ENCODE peak calls at places on chromosomes 2 and 18, in six cellular contexts. O is heart left ventricle; X is RPMI8226; P is activated CD8-positive, alpha-beta memory T cell treated with anti-CD3 and anti-CD28 coated beads for 1 hour; H is D341Med; B is NCI-H774. W is an unnamed sample.

GRCh38 chr2:215571693-215572092 is 135.8 kb upstream of the FN1 start:
- DNase-seq in O (no peak), X (no peak), P (no peak), H (no peak), B (no peak), W (no peak)

GRCh38 chr2:237388036-237388435 is 25.9 kb downstream of the COL6A3 start:
- DNase-seq in O (no peak), X (no peak), P (no peak), H (no peak), B (no peak), W (no peak)

GRCh38 chr2:159710601-159711180 is 1.6 kb upstream of the MARCHF7 start:
- DNase-seq in O (no peak), X (no peak), P (no peak), H (no peak), B (no peak), W (no peak)

GRCh38 chr2:159226059-159226461 is 60.4 kb downstream of the WDSUB1 start:
- DNase-seq in O (no peak), X (peak), P (no peak), H (no peak), B (no peak), W (no peak)

GRCh38 chr2:26580151-26580550 is 61.0 kb downstream of the CIB4 start:
- DNase-seq in O (no peak), X (no peak), P (no peak), H (no peak), B (no peak), W (no peak)

GRCh38 chr2:182077451-182078142 is 91.9 kb downstream of the PPP1R1C start:
- DNase-seq in O (peak), X (peak), P (no peak), H (peak), B (peak), W (peak)

GRCh38 chr18:46324087-46324486 is 219.9 kb downstream of the HAUS1 start:
- DNase-seq in O (no peak), X (no peak), P (no peak), H (no peak), B (no peak), W (no peak)

GRCh38 chr2:135844285-135844985 is 7.5 kb upstream of the LCT start:
- DNase-seq in O (no peak), X (no peak), P (no peak), H (no peak), B (no peak), W (no peak)

GRCh38 chr2:209525834-209526281 is 102.0 kb downstream of the MAP2 start:
- DNase-seq in O (no peak), X (peak), P (no peak), H (no peak), B (no peak), W (no peak)

GRCh38 chr2:97870396-97870843 is 125.3 kb downstream of the TMEM131 start:
- DNase-seq in O (no peak), X (peak), P (no peak), H (no peak), B (no peak), W (no peak)

GRCh38 chr2:169799555-169799954 is 884 bp downstream of the SSB start:
- DNase-seq in O (no peak), X (no peak), P (no peak), H (no peak), B (no peak), W (no peak)

GRCh38 chr18:824179-824578 is 12.1 kb upstream of the YES1 start:
- DNase-seq in O (no peak), X (no peak), P (no peak), H (no peak), B (no peak), W (no peak)

GRCh38 chr2:218860950-218861381 is 1.4 kb downstream of the WNT6 start:
- DNase-seq in O (peak), X (no peak), P (no peak), H (peak), B (peak), W (peak)

GRCh38 chr2:118010470-118010869 is 3.4 kb downstream of the CCDC93 start:
- DNase-seq in O (no peak), X (no peak), P (no peak), H (no peak), B (no peak), W (no peak)